ENCODE peak calls at places on chromosome 1, in seven cellular contexts. G, M, K, Q, L, Z and H are unnamed samples.

GRCh38 chr1:192158181-192158580 is at the start of gene RGS18:
- DNase-seq in Q (no peak), G (no peak), Z (no peak), L (no peak), M (peak; percentile 84), K (no peak), H (no peak)

GRCh38 chr1:200153277-200154055 is 126.0 kb downstream of the NR5A2 start:
- DNase-seq in Q (no peak), Z (peak; percentile 19), L (no peak), K (no peak), M (no peak), G (no peak), H (no peak)

GRCh38 chr1:207259391-207259790 is 62.1 kb upstream of the CD55 start:
- DNase-seq in Z (no peak), G (no peak), M (peak; percentile 19), K (no peak), L (peak; percentile 12), Q (no peak), H (no peak)

GRCh38 chr1:75265792-75266191 is 131.6 kb downstream of the LHX8 start:
- DNase-seq in M (peak; percentile 6), K (no peak), Z (no peak), G (no peak), L (no peak), Q (peak; percentile 48), H (no peak)

GRCh38 chr1:156711011-156711817 is 5.8 kb upstream of the CRABP2 start:
- DNase-seq in L (no peak), G (no peak), Q (no peak), Z (no peak), M (no peak), K (no peak), H (peak; percentile 36)

GRCh38 chr1:7581754-7582264 is 189.3 kb upstream of the VAMP3 start:
- DNase-seq in Z (no peak), Q (no peak), M (no peak), L (no peak), K (no peak), G (peak; percentile 25), H (no peak)

GRCh38 chr1:221795400-221795799 is 53.5 kb upstream of the DUSP10 start:
- DNase-seq in K (no peak), G (no peak), M (no peak), Q (no peak), Z (no peak), L (no peak), H (no peak)

GRCh38 chr1:190019717-190020116 is 457.9 kb downstream of the BRINP3 start:
- DNase-seq in M (no peak), Q (no peak), G (no peak), Z (no peak), L (no peak), K (no peak), H (no peak)

GRCh38 chr1:48680411-48681035 is 96.2 kb downstream of the BEND5 start:
- DNase-seq in Z (no peak), M (no peak), Q (no peak), K (no peak), L (no peak), G (no peak), H (no peak)

GRCh38 chr1:227306689-227307088 is 11.6 kb downstream of the CDC42BPA start:
- DNase-seq in Q (no peak), M (no peak), K (no peak), L (no peak), G (no peak), Z (no peak), H (no peak)

GRCh38 chr1:70685300-70686286 is 274.5 kb downstream of the CTH start:
- DNase-seq in G (peak; percentile 82), Z (peak; percentile 8), K (peak; percentile 19), M (peak; percentile 48), L (peak; percentile 51), Q (peak; percentile 67), H (peak; percentile 18)

GRCh38 chr1:113140588-113141446 is 67.8 kb downstream of the LRIG2 start:
- DNase-seq in Z (peak; percentile 14), L (peak; percentile 73), M (peak; percentile 65), G (peak; percentile 71), Q (peak; percentile 73), K (no peak), H (peak; percentile 57)

GRCh38 chr1:176949033-176949662 is 215.4 kb downstream of the ASTN1 start:
- DNase-seq in L (peak; percentile 8), G (no peak), Q (peak; percentile 89), K (no peak), Z (no peak), M (peak; percentile 24), H (peak; percentile 37)

GRCh38 chr1:201603613-201604232 is 64.8 kb downstream of the NAV1 start:
- DNase-seq in M (peak; percentile 82), G (no peak), K (no peak), L (no peak), Z (no peak), Q (no peak), H (peak; percentile 79)

GRCh38 chr1:201605385-201605747 is 66.4 kb downstream of the NAV1 start:
- DNase-seq in L (no peak), Q (no peak), G (no peak), K (no peak), M (peak; percentile 15), Z (no peak), H (no peak)

GRCh38 chr1:201606096-201606495 is 67.2 kb downstream of the NAV1 start:
- DNase-seq in Z (no peak), G (no peak), K (no peak), M (no peak), L (no peak), Q (no peak), H (no peak)

GRCh38 chr1:201608635-201609395 is 69.9 kb downstream of the NAV1 start:
- DNase-seq in K (peak; percentile 38), Q (no peak), L (no peak), G (peak; percentile 72), Z (no peak), M (peak; percentile 29), H (peak; percentile 97)

GRCh38 chr1:201606581-201606980 is 67.7 kb downstream of the NAV1 start:
- DNase-seq in Q (no peak), G (no peak), L (no peak), K (no peak), M (no peak), Z (no peak), H (no peak)
- H3K4me3 ChIP-seq in Q (no peak overlapping the region), G (no peak overlapping the region), L (no peak overlapping the region), K (no peak overlapping the region), M (no peak overlapping the region), Z (no peak overlapping the region), H (no peak overlapping the region)

GRCh38 chr1:210597555-210598134 is 268.9 kb downstream of the HHAT start:
- DNase-seq in G (no peak), Z (no peak), K (no peak), Q (peak; percentile 54), L (no peak), M (peak; percentile 96), H (peak; percentile 80)
- H3K27me3 ChIP-seq in G (no peaks in the 10 kb centered on the region), Z (no peaks in the 10 kb centered on the region), K (no peaks in the 10 kb centered on the region), Q (no peaks in the 10 kb centered on the region), L (no peaks in the 10 kb centered on the region), M (no peaks in the 10 kb centered on the region), H (no peaks in the 10 kb centered on the region)

GRCh38 chr1:209850342-209850979 is 22.7 kb downstream of the UTP25 start:
- DNase-seq in K (no peak), L (peak; percentile 13), Q (peak; percentile 61), M (peak; percentile 45), Z (no peak), G (no peak), H (peak; percentile 44)

GRCh38 chr1:209853677-209854076 is 25.9 kb downstream of the UTP25 start:
- DNase-seq in L (no peak), M (no peak), G (no peak), K (no peak), Q (no peak), Z (no peak), H (no peak)

GRCh38 chr1:209844695-209845404 is 17.1 kb downstream of the UTP25 start:
- DNase-seq in Z (no peak), Q (no peak), M (no peak), L (no peak), G (no peak), K (no peak), H (no peak)

GRCh38 chr1:209845405-209845725 is 17.6 kb downstream of the UTP25 start:
- DNase-seq in L (no peak), Z (no peak), M (no peak), K (no peak), G (no peak), Q (no peak), H (no peak)

GRCh38 chr1:209849388-209849787 is 21.6 kb downstream of the UTP25 start:
- DNase-seq in M (no peak), K (no peak), L (no peak), Q (no peak), Z (no peak), G (no peak), H (no peak)
- H3K36me3 ChIP-seq in M (peaks cover 32% of the 10 kb centered on the region), K (peaks cover 24% of the 10 kb centered on the region), L (no peaks in the 10 kb centered on the region), Q (peaks cover 83% of the 10 kb centered on the region), Z (peaks cover 44% of the 10 kb centered on the region), G (peaks cover 74% of the 10 kb centered on the region), H (peaks cover 86% of the 10 kb centered on the region)

GRCh38 chr1:6027591-6027990 is 18.1 kb upstream of the KCNAB2 start:
- DNase-seq in M (no peak), Z (no peak), L (no peak), G (no peak), K (no peak), Q (no peak), H (no peak)
- H3K4me3 ChIP-seq in M (no peak overlapping the region), Z (peak overlapping the region; percentile 93), L (no peak overlapping the region), G (no peak overlapping the region), K (peak overlapping the region; percentile 64), Q (no peak overlapping the region), H (no peak overlapping the region)